ENCODE peak calls at places on chromosomes 4 and X, in nine cellular contexts. A is upper lobe of left lung, V is stomach, J is SK-N-MC, D is Panc1, H is suprapubic skin, L is HL-60, R is vagina, Q is HCT116. C is an unnamed sample.

GRCh38 chrX:84729809-84730208 is 227.6 kb upstream of the HDX start:
- DNase-seq in A (no peak), V (no peak), J (no peak), D (peak; percentile 30), H (no peak), L (peak; percentile 19), R (no peak), Q (no peak), C (peak; percentile 5)

GRCh38 chr4:150229538-150229937 is 151.3 kb downstream of the DCLK2 start:
- DNase-seq in A (no peak), V (no peak), J (no peak), D (no peak), H (no peak), L (no peak), R (no peak), Q (no peak), C (no peak)

GRCh38 chr4:30600246-30600645 is 119.9 kb upstream of the PCDH7 start:
- DNase-seq in A (no peak), V (no peak), J (no peak), D (no peak), H (no peak), L (no peak), R (no peak), Q (no peak), C (no peak)

GRCh38 chr4:184838249-184839074 is 12.7 kb upstream of the ACSL1 start:
- DNase-seq in A (no peak), V (no peak), J (no peak), D (no peak), H (no peak), L (no peak), R (no peak), Q (no peak), C (no peak)

GRCh38 chr4:74793757-74794340 is 474 bp downstream of the BTC start:
- DNase-seq in A (peak; percentile 91), V (peak; percentile 84), J (no peak), D (no peak), H (no peak), L (peak; percentile 30), R (no peak), Q (no peak), C (no peak)

GRCh38 chrX:123425904-123426303 is 241.8 kb downstream of the GRIA3 start:
- DNase-seq in A (no peak), V (no peak), J (no peak), D (no peak), H (no peak), L (no peak), R (no peak), Q (no peak), C (no peak)

GRCh38 chrX:5236096-5236495 is 992.6 kb downstream of the NLGN4X start:
- DNase-seq in A (no peak), V (no peak), J (no peak), D (no peak), H (no peak), L (peak; percentile 7), R (no peak), Q (no peak), C (no peak)

GRCh38 chr4:125168531-125168930 is 146.2 kb upstream of the FAT4 start:
- DNase-seq in A (no peak), V (no peak), J (no peak), D (no peak), H (no peak), L (no peak), R (no peak), Q (no peak), C (no peak)

GRCh38 chr4:108774809-108775530 is 12.1 kb upstream of the ETNPPL start:
- DNase-seq in A (no peak), V (peak; percentile 78), J (no peak), D (no peak), H (no peak), L (no peak), R (no peak), Q (peak; percentile 3), C (no peak)

GRCh38 chr4:170666909-170667308 is 577.2 kb upstream of the AADAT start:
- DNase-seq in A (no peak), V (no peak), J (no peak), D (no peak), H (no peak), L (no peak), R (no peak), Q (no peak), C (no peak)

GRCh38 chr4:61572160-61572559 is 372.0 kb downstream of the ADGRL3 start:
- DNase-seq in A (no peak), V (no peak), J (no peak), D (no peak), H (no peak), L (peak; percentile 14), R (no peak), Q (no peak), C (no peak)

GRCh38 chrX:20665441-20665840 is 398.7 kb upstream of the RPS6KA3 start:
- DNase-seq in A (no peak), V (no peak), J (no peak), D (no peak), H (no peak), L (no peak), R (no peak), Q (no peak), C (no peak)

GRCh38 chr4:119026662-119027444 is 108.8 kb upstream of the MYOZ2 start:
- DNase-seq in A (no peak), V (no peak), J (no peak), D (no peak), H (no peak), L (no peak), R (peak; percentile 91), Q (no peak), C (no peak)

GRCh38 chr4:174828845-174829701 is at the start of gene GLRA3:
- DNase-seq in A (peak; percentile 86), V (peak; percentile 36), J (no peak), D (no peak), H (no peak), L (no peak), R (no peak), Q (no peak), C (no peak)

GRCh38 chr4:183197140-183197539 is 98.1 kb downstream of the WWC2 start:
- DNase-seq in A (no peak), V (no peak), J (no peak), D (no peak), H (no peak), L (no peak), R (no peak), Q (no peak), C (no peak)

GRCh38 chr4:147994076-147994475 is 262.2 kb downstream of the ARHGAP10 start:
- DNase-seq in A (no peak), V (no peak), J (no peak), D (no peak), H (no peak), L (no peak), R (no peak), Q (no peak), C (no peak)

GRCh38 chrX:130173190-130173895 is 1.6 kb downstream of the RAB33A start:
- DNase-seq in A (no peak), V (no peak), J (no peak), D (no peak), H (no peak), L (peak; percentile 71), R (no peak), Q (no peak), C (peak; percentile 56)

GRCh38 chr4:80035336-80035735 is 37.7 kb downstream of the ANTXR2 start:
- DNase-seq in A (no peak), V (peak; percentile 38), J (no peak), D (no peak), H (no peak), L (peak; percentile 30), R (no peak), Q (no peak), C (no peak)

GRCh38 chrX:75421688-75422087 is 101.1 kb downstream of the ZDHHC15 start:
- DNase-seq in A (no peak), V (no peak), J (no peak), D (no peak), H (no peak), L (no peak), R (no peak), Q (no peak), C (no peak)

DNA sequence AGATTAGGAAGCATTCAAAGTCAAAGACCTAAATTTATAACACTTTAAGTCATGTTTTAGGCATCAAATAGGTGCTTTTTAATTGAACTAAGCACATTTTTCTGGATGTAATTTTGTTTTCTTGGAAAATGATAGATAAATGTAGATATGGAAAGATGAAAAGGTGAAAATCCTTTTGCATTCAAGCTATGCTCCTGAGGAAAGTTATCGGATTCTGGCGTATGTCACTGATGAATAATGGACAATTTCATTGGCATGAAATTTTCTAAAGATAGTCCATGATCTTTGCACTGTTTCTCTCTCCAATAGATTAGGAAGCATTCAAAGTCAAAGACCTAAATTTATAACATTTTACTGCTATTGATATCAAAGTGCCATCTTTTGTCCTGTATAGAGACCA is 444.2 kb upstream of the PABPC4L start:
- DNase-seq in A (no peak), V (no peak), J (no peak), D (no peak), H (no peak), L (no peak), R (no peak), Q (no peak), C (no peak)
- TF ChIP-seq POLR2AphosphoS5 in A (no peak), V (no peak), J (no peak), D (no peak), H (no peak), L (no peak), R (no peak), Q (no peak), C (no peak)

GRCh38 chrX:71302461-71303213 is 1.1 kb downstream of the ITGB1BP2 start:
- DNase-seq in A (no peak), V (no peak), J (no peak), D (no peak), H (no peak), L (no peak), R (no peak), Q (no peak), C (no peak)
- H3K4me3 ChIP-seq in A (no peak overlapping the region), V (no peak overlapping the region), J (no peak overlapping the region), D (no peak overlapping the region), H (no peak overlapping the region), L (no peak overlapping the region), R (no peak overlapping the region), Q (no peak overlapping the region), C (no peak overlapping the region)

GRCh38 chr4:68368566-68369473 is 18.9 kb upstream of the YTHDC1 start:
- DNase-seq in A (no peak), V (no peak), J (no peak), D (no peak), H (no peak), L (no peak), R (no peak), Q (no peak), C (no peak)
- TF ChIP-seq POLR2AphosphoS5 in A (no peak), V (no peak), J (no peak), D (no peak), H (no peak), L (no peak), R (peak; percentile 75), Q (no peak), C (no peak)

DNA sequence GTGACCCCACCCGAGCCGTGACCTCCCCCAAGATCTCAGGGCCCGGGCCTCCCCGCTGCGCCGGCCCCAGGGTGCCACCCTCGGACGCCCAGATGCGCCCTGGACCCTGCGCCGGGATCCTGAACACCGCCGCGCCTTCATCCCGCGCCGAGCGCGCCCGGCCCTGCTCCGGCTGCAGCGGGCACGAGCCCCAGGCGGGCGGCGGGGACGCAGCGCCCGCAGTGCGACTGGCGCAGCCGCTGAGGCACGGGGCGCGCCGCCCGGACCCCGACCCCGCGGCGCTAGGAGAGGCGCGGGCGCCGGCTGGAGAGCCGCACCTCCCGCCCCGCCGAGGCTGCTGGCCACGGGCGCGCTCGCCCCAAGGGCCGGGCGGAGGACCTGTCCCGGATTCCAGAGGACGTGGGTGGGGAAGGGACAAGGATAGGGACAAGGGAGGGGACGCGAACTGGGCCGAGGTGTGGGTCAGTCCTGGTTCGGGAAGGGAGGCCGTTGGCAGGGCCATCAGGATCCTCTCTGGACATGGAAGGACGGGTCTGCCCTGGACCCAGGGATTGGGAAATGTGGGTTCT is 1.2 kb downstream of the ZFYVE28 start:
- DNase-seq in A (peak; percentile 89), V (no peak), J (no peak), D (no peak), H (no peak), L (no peak), R (no peak), Q (no peak), C (no peak)
- H3K4me3 ChIP-seq in A (peak overlapping the region; percentile 57), V (peak overlapping the region; percentile 80), J (peak overlapping the region; percentile 79), D (peak overlapping the region; percentile 60), H (peak overlapping the region; percentile 71), L (peak overlapping the region; percentile 5), R (peak overlapping the region; percentile 54), Q (peak overlapping the region; percentile 73), C (peak overlapping the region; percentile 67)

C was measured in GM12878.